ENCODE peak calls at places on chromosomes 1 and 21, in four cellular contexts. Q is A549, F is H1, T is K562. V is an unnamed sample.

GRCh38 chr21:23152130-23152529 is 2153.9 kb downstream of the NCAM2 start:
- DNase-seq in F (no peak), Q (no peak), T (no peak), V (no peak)

GRCh38 chr1:21280011-21280471 is 10.2 kb downstream of the ECE1 start:
- DNase-seq in F (no peak), T (no peak), Q (no peak), V (peak; percentile 92)

GRCh38 chr1:111903148-111903857 is 86.2 kb downstream of the KCND3 start:
- DNase-seq in T (no peak), Q (no peak), F (no peak), V (no peak)

GRCh38 chr1:203807211-203807610 is 11.8 kb downstream of the ZBED6 start:
- DNase-seq in T (no peak), Q (no peak), F (no peak), V (no peak)

GRCh38 chr1:8015809-8016165 is 10.3 kb downstream of the ERRFI1 start:
- DNase-seq in Q (no peak), F (no peak), T (no peak), V (no peak)

GRCh38 chr1:181324797-181325616 is 158.3 kb upstream of the CACNA1E start:
- DNase-seq in F (no peak), Q (peak; percentile 60), T (no peak), V (no peak)

GRCh38 chr1:206963740-206964139 is 6.5 kb downstream of the FCAMR start:
- DNase-seq in T (peak; percentile 43), Q (no peak), F (no peak), V (no peak)

GRCh38 chr21:42939581-42940413 is 14.4 kb upstream of the ERVH48-1 start:
- DNase-seq in T (no peak), Q (peak; percentile 59), F (no peak), V (peak; percentile 79)

GRCh38 chr1:233912909-233913308 is 8.4 kb downstream of the SLC35F3 start:
- DNase-seq in Q (no peak), F (no peak), T (no peak), V (no peak)

GRCh38 chr1:77416692-77417450 is 135.1 kb downstream of the AK5 start:
- DNase-seq in F (no peak), Q (no peak), T (peak; percentile 15), V (peak; percentile 32)

GRCh38 chr21:36606292-36606982 is 92.5 kb upstream of the SIM2 start:
- DNase-seq in Q (no peak), T (peak; percentile 30), F (no peak), V (no peak)

GRCh38 chr1:70101774-70102173 is 103.6 kb downstream of the LRRC40 start:
- DNase-seq in F (no peak), T (no peak), Q (no peak), V (no peak)

GRCh38 chr1:61323681-61324328 is 241.4 kb downstream of the NFIA start:
- DNase-seq in Q (no peak), T (no peak), F (no peak), V (no peak)

GRCh38 chr1:81151300-81151699 is 649.4 kb upstream of the ADGRL2 start:
- DNase-seq in Q (no peak), T (no peak), F (no peak), V (peak; percentile 36)

GRCh38 chr1:116538527-116538926 is 32.3 kb downstream of the CD58 start:
- DNase-seq in T (no peak), F (no peak), Q (peak; percentile 9), V (no peak)

GRCh38 chr21:16534408-16535099 is 804.8 kb downstream of the USP25 start:
- DNase-seq in Q (peak; percentile 5), T (no peak), F (no peak), V (peak; percentile 82)

GRCh38 chr21:31260790-31261189 is 83.3 kb downstream of the TIAM1 start:
- DNase-seq in Q (no peak), T (no peak), F (no peak), V (no peak)

GRCh38 chr1:209552406-209553264 is 30.9 kb upstream of the CAMK1G start:
- DNase-seq in Q (no peak), T (no peak), F (no peak), V (no peak)

GRCh38 chr1:109370712-109371270 is 26.9 kb downstream of the SORT1 start:
- DNase-seq in F (no peak), T (no peak), Q (no peak), V (no peak)

GRCh38 chr21:45305831-45306230 is 18.1 kb upstream of the POFUT2 start:
- DNase-seq in T (no peak), F (no peak), Q (no peak), V (no peak)

GRCh38 chr1:206558794-206559660 is 51.7 kb downstream of the RASSF5 start:
- DNase-seq in F (no peak), T (no peak), Q (no peak), V (no peak)

GRCh38 chr1:118716775-118717174 is 271.4 kb downstream of the TBX15 start:
- DNase-seq in T (no peak), Q (no peak), F (no peak), V (no peak)
- TF ChIP-seq JUN in T (no peak), Q (no peak), F (no peak), V (no peak)

GRCh38 chr1:174742805-174743653 is 256.7 kb upstream of the CACYBP start:
- DNase-seq in F (no peak), Q (no peak), T (no peak), V (no peak)
- H3K4me2 ChIP-seq in F (no peak overlapping the region), Q (no peak overlapping the region), T (no peak overlapping the region), V (no peak overlapping the region)

GRCh38 chr1:57353589-57353988 is 70.3 kb downstream of the DAB1 start:
- DNase-seq in Q (no peak), F (no peak), T (no peak), V (no peak)
- TF ChIP-seq JUN in Q (no peak), F (no peak), T (no peak), V (no peak)

GRCh38 chr1:167059045-167059728 is 31.0 kb downstream of the GPA33 start:
- DNase-seq in F (peak; percentile 96), T (peak; percentile 74), Q (peak; percentile 52), V (peak; percentile 54)

GRCh38 chr1:167061073-167061464 is 29.1 kb downstream of the GPA33 start:
- DNase-seq in F (peak; percentile 30), Q (no peak), T (no peak), V (no peak)

GRCh38 chr1:167060141-167061072 is 29.8 kb downstream of the GPA33 start:
- DNase-seq in F (peak; percentile 41), Q (no peak), T (no peak), V (no peak)

GRCh38 chr1:167057297-167057688 is 32.9 kb downstream of the GPA33 start:
- DNase-seq in Q (peak; percentile 51), T (peak; percentile 45), F (no peak), V (no peak)

DNA sequence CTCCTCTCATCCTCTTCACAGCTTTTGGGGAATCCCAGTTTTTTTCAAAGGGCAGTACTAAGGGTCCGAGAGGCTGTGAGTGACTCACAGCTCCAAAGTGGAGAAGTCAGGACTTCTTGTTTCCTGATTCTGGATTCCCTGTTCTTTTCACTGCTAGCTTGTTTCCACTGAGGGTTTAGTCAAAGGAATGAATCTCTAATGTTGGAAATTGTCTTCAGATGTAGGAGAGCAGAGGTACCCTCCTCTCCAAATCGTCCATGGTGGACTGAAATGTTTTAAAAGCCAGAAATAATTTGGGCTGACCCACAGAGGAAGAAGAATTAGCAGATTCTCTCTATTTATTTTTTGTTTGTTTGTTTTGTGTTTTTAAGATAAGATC is 30.5 kb downstream of the GPA33 start:
- DNase-seq in T (no peak), F (no peak), Q (no peak), V (no peak)
- H3K4me2 ChIP-seq in T (no peak overlapping the region), F (peak overlapping the region; percentile 58), Q (no peak overlapping the region), V (no peak overlapping the region)

GRCh38 chr1:28517649-28517999 is 11.8 kb downstream of the RCC1 start:
- DNase-seq in T (no peak), Q (no peak), F (peak; percentile 66), V (no peak)
- TF ChIP-seq JUN in T (no peak), Q (no peak), F (no peak), V (no peak)

GRCh38 chr1:11374748-11375110 is 101.7 kb downstream of the UBIAD1 start:
- DNase-seq in Q (no peak), F (no peak), T (no peak), V (no peak)

GRCh38 chr1:11376981-11377583 is 101.9 kb upstream of the DISP3 start:
- DNase-seq in F (no peak), T (no peak), Q (no peak), V (no peak)

GRCh38 chr1:11374079-11374747 is 101.2 kb downstream of the UBIAD1 start:
- DNase-seq in Q (no peak), T (no peak), F (no peak), V (no peak)

DNA sequence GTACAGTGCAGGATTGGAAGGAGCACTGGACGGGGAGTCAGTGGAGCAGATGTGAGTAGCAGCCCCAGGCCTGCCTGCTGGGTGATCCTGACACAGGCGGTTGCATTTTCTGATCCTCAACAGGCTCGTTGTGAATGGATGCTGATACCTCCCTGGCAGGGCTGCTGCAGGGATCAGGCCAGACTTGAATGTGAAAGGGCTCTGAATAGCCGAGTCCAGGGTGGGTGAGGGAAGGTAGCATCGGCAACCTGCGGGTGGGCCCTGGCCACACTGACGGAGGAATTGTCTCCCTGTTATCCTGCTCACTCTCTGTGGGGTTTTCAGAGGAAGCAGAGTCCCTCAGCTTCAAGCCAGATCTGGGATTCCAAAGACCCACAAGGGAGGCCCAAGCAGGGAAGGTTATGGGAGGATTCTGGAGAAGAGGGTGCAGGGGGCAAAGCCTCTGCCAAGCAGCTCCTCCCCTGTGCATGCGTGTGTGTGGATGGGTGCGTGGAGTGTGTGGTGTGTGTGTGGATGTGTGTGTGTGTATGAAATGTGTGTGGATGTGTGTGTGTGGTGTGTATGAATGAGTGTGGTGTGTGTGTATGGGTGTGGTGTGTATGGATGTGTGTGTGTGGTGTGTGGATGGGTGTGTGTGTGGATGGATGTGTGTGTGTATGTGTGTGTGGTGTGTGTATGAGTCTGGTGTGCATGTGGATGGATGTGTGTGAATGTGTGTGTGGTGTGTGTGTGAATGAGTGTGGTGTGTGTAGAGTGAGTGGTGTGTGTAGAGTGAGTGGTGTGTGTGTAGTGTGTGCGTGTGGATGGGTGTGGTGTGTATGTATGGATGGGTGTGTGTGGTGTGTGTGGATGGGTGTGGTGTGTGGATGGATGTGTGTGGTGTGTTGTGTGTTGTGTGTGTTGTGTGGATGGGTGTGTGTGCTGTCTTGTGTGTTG is 100.3 kb downstream of the UBIAD1 start:
- DNase-seq in F (no peak), Q (no peak), T (no peak), V (no peak)
- H3K4me2 ChIP-seq in F (no peak overlapping the region), Q (no peak overlapping the region), T (no peak overlapping the region), V (no peak overlapping the region)

V was measured in endothelial cell of umbilical vein.